ENCODE peak calls at places on chromosomes 6 and 20, in five cellular contexts. E is body of pancreas, X is hepatocyte, M is small intestine, Y is brain microvascular endothelial cell. K is an unnamed sample.

GRCh38 chr6:71387179-71387578 is 98.6 kb downstream of the OGFRL1 start:
- DNase-seq in E (no peak), X (no peak), M (no peak), Y (no peak), K (no peak)

GRCh38 chr6:46329568-46329967 is 158.8 kb upstream of the ENPP5 start:
- DNase-seq in E (no peak), X (no peak), M (no peak), Y (no peak), K (no peak)

GRCh38 chr6:9482030-9482731 is 932.7 kb downstream of the TFAP2A start:
- DNase-seq in E (no peak), X (peak; percentile 35), M (no peak), Y (peak; percentile 88), K (no peak)

GRCh38 chr20:25226433-25227316 is 21.2 kb upstream of the PYGB start:
- DNase-seq in E (peak; percentile 47), X (no peak), M (no peak), Y (no peak), K (peak; percentile 82)

GRCh38 chr6:135081966-135082365 is 27.3 kb upstream of the HBS1L start:
- DNase-seq in E (no peak), X (no peak), M (no peak), Y (no peak), K (no peak)

GRCh38 chr6:44123544-44123943 is 3.7 kb downstream of the MRPL14 start:
- DNase-seq in E (no peak), X (no peak), M (peak; percentile 16), Y (no peak), K (no peak)

GRCh38 chr20:51760905-51761544 is 7.2 kb downstream of the ATP9A start:
- DNase-seq in E (no peak), X (no peak), M (peak; percentile 57), Y (peak; percentile 48), K (no peak)

GRCh38 chr6:16922282-16922681 is 161.0 kb upstream of the ATXN1 start:
- DNase-seq in E (no peak), X (no peak), M (no peak), Y (no peak), K (no peak)

GRCh38 chr6:18269253-18269652 is 4.9 kb upstream of the DEK start:
- DNase-seq in E (no peak), X (no peak), M (peak; percentile 55), Y (no peak), K (no peak)

GRCh38 chr6:150194200-150194599 is 51.4 kb downstream of the PPP1R14C start:
- DNase-seq in E (no peak), X (no peak), M (no peak), Y (no peak), K (no peak)

GRCh38 chr6:80767808-80768207 is 661.3 kb downstream of the BCKDHB start:
- DNase-seq in E (no peak), X (no peak), M (no peak), Y (peak; percentile 88), K (no peak)

GRCh38 chr6:12075067-12075563 is 63.0 kb downstream of the HIVEP1 start:
- DNase-seq in E (no peak), X (no peak), M (no peak), Y (no peak), K (no peak)

GRCh38 chr20:20427202-20427864 is 59.4 kb downstream of the INSM1 start:
- DNase-seq in E (no peak), X (no peak), M (no peak), Y (no peak), K (no peak)

GRCh38 chr6:119184008-119184665 is 105.7 kb upstream of the FAM184A start:
- DNase-seq in E (no peak), X (no peak), M (no peak), Y (no peak), K (no peak)

GRCh38 chr6:35496036-35496850 is 636 bp downstream of the TEAD3 start:
- DNase-seq in E (peak; percentile 54), X (peak; percentile 85), M (peak; percentile 73), Y (no peak), K (peak; percentile 90)

GRCh38 chr6:79070206-79070825 is 7.7 kb downstream of the PHIP start:
- DNase-seq in E (no peak), X (no peak), M (no peak), Y (peak; percentile 36), K (no peak)

GRCh38 chr6:17610835-17611234 is 10.7 kb downstream of the FAM8A1 start:
- DNase-seq in E (no peak), X (peak; percentile 55), M (peak; percentile 94), Y (no peak), K (no peak)

GRCh38 chr6:148426317-148426977 is 83.8 kb downstream of the SASH1 start:
- DNase-seq in E (no peak), X (no peak), M (no peak), Y (no peak), K (no peak)

GRCh38 chr20:19249515-19249914 is 37.1 kb downstream of the SLC24A3 start:
- DNase-seq in E (no peak), X (no peak), M (peak; percentile 20), Y (no peak), K (no peak)

GRCh38 chr6:100457251-100457990 is 7.3 kb downstream of the SIM1 start:
- DNase-seq in E (no peak), X (no peak), M (no peak), Y (no peak), K (no peak)
- H3K27ac ChIP-seq in E (peak overlapping the region; percentile 93), X (no peak overlapping the region), M (no peak overlapping the region), Y (no peak overlapping the region), K (no peak overlapping the region)

GRCh38 chr6:137210903-137211302 is 8.3 kb downstream of the IFNGR1 start:
- DNase-seq in E (no peak), X (no peak), M (no peak), Y (no peak), K (no peak)

GRCh38 chr6:137213813-137214212 is 5.4 kb downstream of the IFNGR1 start:
- DNase-seq in E (no peak), X (no peak), M (no peak), Y (no peak), K (no peak)

GRCh38 chr6:137213331-137213740 is 5.8 kb downstream of the IFNGR1 start:
- DNase-seq in E (no peak), X (no peak), M (no peak), Y (no peak), K (no peak)

GRCh38 chr6:137214931-137215330 is 4.3 kb downstream of the IFNGR1 start:
- DNase-seq in E (no peak), X (no peak), M (no peak), Y (no peak), K (no peak)

GRCh38 chr6:137211910-137212309 is 7.3 kb downstream of the IFNGR1 start:
- DNase-seq in E (no peak), X (no peak), M (no peak), Y (no peak), K (no peak)
- H3K4me3 ChIP-seq in E (no peak overlapping the region), X (no peak overlapping the region), M (no peak overlapping the region), Y (no peak overlapping the region), K (no peak overlapping the region)

DNA sequence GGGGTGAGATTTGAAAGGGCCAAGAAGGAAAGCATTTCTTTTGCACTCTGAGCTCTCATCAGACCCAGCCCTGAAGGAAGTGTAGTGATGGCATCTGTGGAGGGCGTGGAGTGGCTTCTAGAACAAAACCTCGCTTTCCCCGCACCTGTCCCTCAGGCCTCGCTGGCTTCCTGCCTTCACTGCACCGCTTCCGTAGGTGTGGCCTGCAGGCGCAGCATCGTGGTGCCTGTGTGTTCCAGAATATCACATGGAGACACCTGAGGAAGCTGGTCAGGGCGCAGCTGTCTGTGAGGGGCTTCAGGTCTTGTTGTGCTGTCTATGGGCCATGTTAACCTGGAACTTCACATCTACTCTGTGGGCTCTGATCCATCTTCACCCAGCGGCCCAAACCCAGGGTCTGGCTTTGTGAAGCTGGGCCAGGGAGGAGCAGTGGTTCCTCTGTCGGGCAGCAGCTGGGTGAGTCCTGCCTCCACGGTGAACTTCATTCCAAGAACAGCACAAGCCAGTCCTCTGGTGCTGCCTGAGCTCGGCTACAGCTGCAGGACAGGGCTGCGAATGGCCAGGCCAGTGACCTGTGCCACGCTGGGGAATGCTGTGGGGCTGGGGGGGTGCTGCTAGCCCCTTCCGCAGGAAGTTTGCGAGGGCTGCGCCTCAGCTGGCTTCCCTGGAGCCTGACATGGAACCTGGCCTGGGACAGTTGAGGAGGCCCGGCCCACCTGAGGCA is 40.9 kb downstream of the DSTN start:
- DNase-seq in E (peak; percentile 51), X (no peak), M (peak; percentile 69), Y (peak; percentile 12), K (peak; percentile 75)
- H3K27ac ChIP-seq in E (peak overlapping the region; percentile 63), X (peak overlapping the region; percentile 15), M (peak overlapping the region; percentile 24), Y (no peak overlapping the region), K (peak overlapping the region; percentile 74)

GRCh38 chr6:152318278-152318677 is 318.9 kb downstream of the SYNE1 start:
- DNase-seq in E (no peak), X (no peak), M (no peak), Y (no peak), K (no peak)

GRCh38 chr6:152323376-152323775 is 313.8 kb downstream of the SYNE1 start:
- DNase-seq in E (no peak), X (no peak), M (no peak), Y (no peak), K (no peak)
- H3K4me3 ChIP-seq in E (no peak overlapping the region), X (no peak overlapping the region), M (no peak overlapping the region), Y (no peak overlapping the region), K (no peak overlapping the region)

DNA sequence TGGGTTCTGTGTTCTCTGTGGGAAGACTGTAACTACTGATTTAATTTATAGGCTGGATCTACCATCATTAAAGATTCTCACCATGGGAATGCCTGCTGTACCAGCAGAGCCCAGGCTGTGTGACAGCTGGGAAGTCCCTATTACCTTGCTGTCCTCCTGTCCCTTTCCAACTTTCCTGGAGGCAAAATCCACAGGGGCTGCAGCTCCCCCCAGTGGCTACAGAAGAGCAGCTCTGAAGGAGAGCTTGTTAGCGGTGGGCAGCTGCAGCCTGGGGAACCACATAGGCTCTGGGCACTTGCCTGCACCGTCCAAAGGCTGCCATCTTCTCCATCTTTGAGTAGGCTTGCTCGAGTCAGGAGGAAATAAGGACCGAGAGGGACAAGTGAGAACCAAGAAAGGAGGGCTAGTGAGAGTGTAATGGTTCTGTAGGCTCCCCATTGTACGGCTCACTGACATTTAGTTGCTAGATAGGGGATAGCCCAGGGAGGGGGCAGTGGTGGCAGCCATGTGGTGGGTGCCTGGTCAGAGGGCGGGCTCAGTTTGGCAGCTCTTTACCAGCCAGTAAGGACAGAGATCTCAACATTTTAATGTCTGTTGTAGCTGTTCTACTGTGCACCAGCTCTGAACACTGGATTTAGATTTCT is 155.1 kb upstream of the MLIP start:
- DNase-seq in E (peak; percentile 75), X (peak; percentile 84), M (peak; percentile 82), Y (peak; percentile 50), K (no peak)
- H3K27ac ChIP-seq in E (no peak overlapping the region), X (no peak overlapping the region), M (no peak overlapping the region), Y (no peak overlapping the region), K (no peak overlapping the region)

K was measured in coronary artery.